ENCODE peak calls at places on chromosomes 3 and 15, in ten cellular contexts. One of them, this sample, is unnamed.

GRCh38 chr3:143595456-143596077 is 252.7 kb downstream of the SLC9A9 start:
- DNase-seq in H7: no peak
- DNase-seq in hepatic stellate cell: no peak
- DNase-seq in stimulated activated CD4-positive, alpha-beta T cell treated with anti-CD3 and anti-CD28 coated beads, Interleukin-12 subunit alpha, Interleukin-12 subunit beta, amount 100 ng/mL, for 24 hours: no peak
- DNase-seq in T-helper 2 cell: no peak
- DNase-seq in GM20000: peak
- DNase-seq in CD8-positive, alpha-beta memory T cell: no peak
- DNase-seq in NCI-H748 treated with DMSO at 0.1 percent for 48 hours: no peak
- DNase-seq in cardiac fibroblast: no peak
- DNase-seq in OCI-M1: peak
- DNase-seq in this sample: no peak

GRCh38 chr3:17585561-17586325 is 156.7 kb downstream of the TBC1D5 start:
- DNase-seq in NCI-H748 treated with DMSO at 0.1 percent for 48 hours: no peak
- DNase-seq in CD8-positive, alpha-beta memory T cell: no peak
- DNase-seq in hepatic stellate cell: no peak
- DNase-seq in stimulated activated CD4-positive, alpha-beta T cell treated with anti-CD3 and anti-CD28 coated beads, Interleukin-12 subunit alpha, Interleukin-12 subunit beta, amount 100 ng/mL, for 24 hours: no peak
- DNase-seq in H7: no peak
- DNase-seq in cardiac fibroblast: peak
- DNase-seq in T-helper 2 cell: no peak
- DNase-seq in OCI-M1: peak
- DNase-seq in GM20000: no peak
- DNase-seq in this sample: no peak

GRCh38 chr15:42996871-42997270 is 76.3 kb upstream of the TTBK2 start:
- DNase-seq in GM20000: no peak
- DNase-seq in cardiac fibroblast: no peak
- DNase-seq in CD8-positive, alpha-beta memory T cell: no peak
- DNase-seq in hepatic stellate cell: no peak
- DNase-seq in H7: peak
- DNase-seq in stimulated activated CD4-positive, alpha-beta T cell treated with anti-CD3 and anti-CD28 coated beads, Interleukin-12 subunit alpha, Interleukin-12 subunit beta, amount 100 ng/mL, for 24 hours: no peak
- DNase-seq in T-helper 2 cell: no peak
- DNase-seq in NCI-H748 treated with DMSO at 0.1 percent for 48 hours: no peak
- DNase-seq in OCI-M1: no peak
- DNase-seq in this sample: no peak

GRCh38 chr3:15872807-15873206 is 75.0 kb upstream of the ANKRD28 start:
- DNase-seq in H7: no peak
- DNase-seq in stimulated activated CD4-positive, alpha-beta T cell treated with anti-CD3 and anti-CD28 coated beads, Interleukin-12 subunit alpha, Interleukin-12 subunit beta, amount 100 ng/mL, for 24 hours: no peak
- DNase-seq in CD8-positive, alpha-beta memory T cell: no peak
- DNase-seq in OCI-M1: no peak
- DNase-seq in hepatic stellate cell: no peak
- DNase-seq in cardiac fibroblast: no peak
- DNase-seq in T-helper 2 cell: no peak
- DNase-seq in NCI-H748 treated with DMSO at 0.1 percent for 48 hours: no peak
- DNase-seq in GM20000: no peak
- DNase-seq in this sample: no peak

GRCh38 chr3:71576966-71577459 is 6.5 kb downstream of the FOXP1 start:
- DNase-seq in cardiac fibroblast: no peak
- DNase-seq in CD8-positive, alpha-beta memory T cell: no peak
- DNase-seq in OCI-M1: peak
- DNase-seq in hepatic stellate cell: no peak
- DNase-seq in H7: no peak
- DNase-seq in stimulated activated CD4-positive, alpha-beta T cell treated with anti-CD3 and anti-CD28 coated beads, Interleukin-12 subunit alpha, Interleukin-12 subunit beta, amount 100 ng/mL, for 24 hours: no peak
- DNase-seq in NCI-H748 treated with DMSO at 0.1 percent for 48 hours: no peak
- DNase-seq in T-helper 2 cell: no peak
- DNase-seq in GM20000: no peak
- DNase-seq in this sample: no peak

GRCh38 chr3:49093853-49094767 is at the start of gene QRICH1:
- DNase-seq in stimulated activated CD4-positive, alpha-beta T cell treated with anti-CD3 and anti-CD28 coated beads, Interleukin-12 subunit alpha, Interleukin-12 subunit beta, amount 100 ng/mL, for 24 hours: peak
- DNase-seq in NCI-H748 treated with DMSO at 0.1 percent for 48 hours: peak
- DNase-seq in OCI-M1: peak
- DNase-seq in H7: peak
- DNase-seq in T-helper 2 cell: peak
- DNase-seq in GM20000: peak
- DNase-seq in CD8-positive, alpha-beta memory T cell: peak
- DNase-seq in cardiac fibroblast: peak
- DNase-seq in hepatic stellate cell: peak
- DNase-seq in this sample: peak

GRCh38 chr3:9397911-9398714 is 698 bp downstream of the SETD5 start:
- DNase-seq in stimulated activated CD4-positive, alpha-beta T cell treated with anti-CD3 and anti-CD28 coated beads, Interleukin-12 subunit alpha, Interleukin-12 subunit beta, amount 100 ng/mL, for 24 hours: peak
- DNase-seq in hepatic stellate cell: no peak
- DNase-seq in NCI-H748 treated with DMSO at 0.1 percent for 48 hours: no peak
- DNase-seq in H7: peak
- DNase-seq in OCI-M1: peak
- DNase-seq in GM20000: peak
- DNase-seq in cardiac fibroblast: peak
- DNase-seq in CD8-positive, alpha-beta memory T cell: peak
- DNase-seq in T-helper 2 cell: no peak
- DNase-seq in this sample: no peak

GRCh38 chr3:79564192-79564591 is 203.6 kb downstream of the ROBO1 start:
- DNase-seq in cardiac fibroblast: no peak
- DNase-seq in H7: no peak
- DNase-seq in OCI-M1: no peak
- DNase-seq in stimulated activated CD4-positive, alpha-beta T cell treated with anti-CD3 and anti-CD28 coated beads, Interleukin-12 subunit alpha, Interleukin-12 subunit beta, amount 100 ng/mL, for 24 hours: no peak
- DNase-seq in hepatic stellate cell: no peak
- DNase-seq in NCI-H748 treated with DMSO at 0.1 percent for 48 hours: no peak
- DNase-seq in T-helper 2 cell: no peak
- DNase-seq in GM20000: no peak
- DNase-seq in CD8-positive, alpha-beta memory T cell: no peak
- DNase-seq in this sample: no peak

GRCh38 chr3:184895350-184895749 is 83.4 kb downstream of the VPS8 start:
- DNase-seq in NCI-H748 treated with DMSO at 0.1 percent for 48 hours: no peak
- DNase-seq in T-helper 2 cell: no peak
- DNase-seq in GM20000: no peak
- DNase-seq in OCI-M1: no peak
- DNase-seq in hepatic stellate cell: no peak
- DNase-seq in stimulated activated CD4-positive, alpha-beta T cell treated with anti-CD3 and anti-CD28 coated beads, Interleukin-12 subunit alpha, Interleukin-12 subunit beta, amount 100 ng/mL, for 24 hours: no peak
- DNase-seq in CD8-positive, alpha-beta memory T cell: no peak
- DNase-seq in cardiac fibroblast: no peak
- DNase-seq in H7: no peak
- DNase-seq in this sample: no peak

GRCh38 chr15:38520035-38520434 is 44.6 kb downstream of the RASGRP1 start:
- DNase-seq in OCI-M1: no peak
- DNase-seq in hepatic stellate cell: no peak
- DNase-seq in cardiac fibroblast: no peak
- DNase-seq in NCI-H748 treated with DMSO at 0.1 percent for 48 hours: no peak
- DNase-seq in GM20000: no peak
- DNase-seq in CD8-positive, alpha-beta memory T cell: no peak
- DNase-seq in T-helper 2 cell: no peak
- DNase-seq in H7: no peak
- DNase-seq in stimulated activated CD4-positive, alpha-beta T cell treated with anti-CD3 and anti-CD28 coated beads, Interleukin-12 subunit alpha, Interleukin-12 subunit beta, amount 100 ng/mL, for 24 hours: no peak
- DNase-seq in this sample: no peak

GRCh38 chr15:29268706-29269484 is 727 bp downstream of the NSMCE3 start:
- DNase-seq in OCI-M1: peak
- DNase-seq in NCI-H748 treated with DMSO at 0.1 percent for 48 hours: no peak
- DNase-seq in stimulated activated CD4-positive, alpha-beta T cell treated with anti-CD3 and anti-CD28 coated beads, Interleukin-12 subunit alpha, Interleukin-12 subunit beta, amount 100 ng/mL, for 24 hours: peak
- DNase-seq in CD8-positive, alpha-beta memory T cell: peak
- DNase-seq in cardiac fibroblast: peak
- DNase-seq in T-helper 2 cell: peak
- DNase-seq in hepatic stellate cell: no peak
- DNase-seq in GM20000: peak
- DNase-seq in H7: peak
- DNase-seq in this sample: no peak

GRCh38 chr3:112352720-112353119 is 19.8 kb downstream of the CD200 start:
- DNase-seq in OCI-M1: no peak
- DNase-seq in hepatic stellate cell: no peak
- DNase-seq in cardiac fibroblast: no peak
- DNase-seq in NCI-H748 treated with DMSO at 0.1 percent for 48 hours: no peak
- DNase-seq in stimulated activated CD4-positive, alpha-beta T cell treated with anti-CD3 and anti-CD28 coated beads, Interleukin-12 subunit alpha, Interleukin-12 subunit beta, amount 100 ng/mL, for 24 hours: no peak
- DNase-seq in H7: no peak
- DNase-seq in CD8-positive, alpha-beta memory T cell: no peak
- DNase-seq in GM20000: no peak
- DNase-seq in T-helper 2 cell: no peak
- DNase-seq in this sample: no peak

GRCh38 chr15:68149059-68149458 is 56.1 kb downstream of the CALML4 start:
- DNase-seq in NCI-H748 treated with DMSO at 0.1 percent for 48 hours: no peak
- DNase-seq in cardiac fibroblast: peak
- DNase-seq in stimulated activated CD4-positive, alpha-beta T cell treated with anti-CD3 and anti-CD28 coated beads, Interleukin-12 subunit alpha, Interleukin-12 subunit beta, amount 100 ng/mL, for 24 hours: no peak
- DNase-seq in CD8-positive, alpha-beta memory T cell: no peak
- DNase-seq in OCI-M1: no peak
- DNase-seq in hepatic stellate cell: no peak
- DNase-seq in GM20000: no peak
- DNase-seq in T-helper 2 cell: no peak
- DNase-seq in H7: no peak
- DNase-seq in this sample: no peak

GRCh38 chr3:196055683-196056270 is 26.1 kb downstream of the TFRC start:
- DNase-seq in GM20000: no peak
- DNase-seq in H7: no peak
- DNase-seq in T-helper 2 cell: no peak
- DNase-seq in stimulated activated CD4-positive, alpha-beta T cell treated with anti-CD3 and anti-CD28 coated beads, Interleukin-12 subunit alpha, Interleukin-12 subunit beta, amount 100 ng/mL, for 24 hours: no peak
- DNase-seq in OCI-M1: peak
- DNase-seq in NCI-H748 treated with DMSO at 0.1 percent for 48 hours: no peak
- DNase-seq in CD8-positive, alpha-beta memory T cell: no peak
- DNase-seq in cardiac fibroblast: peak
- DNase-seq in hepatic stellate cell: no peak
- DNase-seq in this sample: no peak

GRCh38 chr15:65666257-65666656 is 44.5 kb downstream of the SLC24A1 start:
- DNase-seq in OCI-M1: no peak
- DNase-seq in GM20000: no peak
- DNase-seq in hepatic stellate cell: no peak
- DNase-seq in T-helper 2 cell: no peak
- DNase-seq in stimulated activated CD4-positive, alpha-beta T cell treated with anti-CD3 and anti-CD28 coated beads, Interleukin-12 subunit alpha, Interleukin-12 subunit beta, amount 100 ng/mL, for 24 hours: no peak
- DNase-seq in CD8-positive, alpha-beta memory T cell: no peak
- DNase-seq in NCI-H748 treated with DMSO at 0.1 percent for 48 hours: no peak
- DNase-seq in cardiac fibroblast: peak
- DNase-seq in H7: no peak
- DNase-seq in this sample: no peak

GRCh38 chr3:82814660-82815059 is 1053.2 kb upstream of the GBE1 start:
- DNase-seq in H7: no peak
- DNase-seq in OCI-M1: no peak
- DNase-seq in GM20000: no peak
- DNase-seq in hepatic stellate cell: no peak
- DNase-seq in cardiac fibroblast: no peak
- DNase-seq in NCI-H748 treated with DMSO at 0.1 percent for 48 hours: no peak
- DNase-seq in T-helper 2 cell: no peak
- DNase-seq in stimulated activated CD4-positive, alpha-beta T cell treated with anti-CD3 and anti-CD28 coated beads, Interleukin-12 subunit alpha, Interleukin-12 subunit beta, amount 100 ng/mL, for 24 hours: no peak
- DNase-seq in CD8-positive, alpha-beta memory T cell: no peak
- DNase-seq in this sample: no peak

GRCh38 chr3:25035511-25035910 is 392.6 kb upstream of the RARB start:
- DNase-seq in GM20000: no peak
- DNase-seq in cardiac fibroblast: peak
- DNase-seq in H7: no peak
- DNase-seq in stimulated activated CD4-positive, alpha-beta T cell treated with anti-CD3 and anti-CD28 coated beads, Interleukin-12 subunit alpha, Interleukin-12 subunit beta, amount 100 ng/mL, for 24 hours: no peak
- DNase-seq in hepatic stellate cell: no peak
- DNase-seq in CD8-positive, alpha-beta memory T cell: no peak
- DNase-seq in OCI-M1: no peak
- DNase-seq in NCI-H748 treated with DMSO at 0.1 percent for 48 hours: no peak
- DNase-seq in T-helper 2 cell: no peak
- DNase-seq in this sample: no peak

GRCh38 chr3:143330316-143330868 is 210.8 kb downstream of the CHST2 start:
- DNase-seq in CD8-positive, alpha-beta memory T cell: no peak
- DNase-seq in stimulated activated CD4-positive, alpha-beta T cell treated with anti-CD3 and anti-CD28 coated beads, Interleukin-12 subunit alpha, Interleukin-12 subunit beta, amount 100 ng/mL, for 24 hours: no peak
- DNase-seq in hepatic stellate cell: no peak
- DNase-seq in NCI-H748 treated with DMSO at 0.1 percent for 48 hours: no peak
- DNase-seq in OCI-M1: no peak
- DNase-seq in H7: no peak
- DNase-seq in GM20000: no peak
- DNase-seq in cardiac fibroblast: no peak
- DNase-seq in T-helper 2 cell: no peak
- DNase-seq in this sample: no peak

GRCh38 chr3:190519886-190520285 is 6.0 kb downstream of the IL1RAP start:
- DNase-seq in T-helper 2 cell: no peak
- DNase-seq in H7: no peak
- DNase-seq in CD8-positive, alpha-beta memory T cell: no peak
- DNase-seq in stimulated activated CD4-positive, alpha-beta T cell treated with anti-CD3 and anti-CD28 coated beads, Interleukin-12 subunit alpha, Interleukin-12 subunit beta, amount 100 ng/mL, for 24 hours: no peak
- DNase-seq in GM20000: no peak
- DNase-seq in NCI-H748 treated with DMSO at 0.1 percent for 48 hours: no peak
- DNase-seq in OCI-M1: no peak
- DNase-seq in hepatic stellate cell: no peak
- DNase-seq in cardiac fibroblast: no peak
- DNase-seq in this sample: no peak

GRCh38 chr3:188229177-188229576 is 75.2 kb downstream of the LPP start:
- DNase-seq in stimulated activated CD4-positive, alpha-beta T cell treated with anti-CD3 and anti-CD28 coated beads, Interleukin-12 subunit alpha, Interleukin-12 subunit beta, amount 100 ng/mL, for 24 hours: no peak
- DNase-seq in CD8-positive, alpha-beta memory T cell: no peak
- DNase-seq in OCI-M1: no peak
- DNase-seq in GM20000: no peak
- DNase-seq in cardiac fibroblast: no peak
- DNase-seq in T-helper 2 cell: no peak
- DNase-seq in NCI-H748 treated with DMSO at 0.1 percent for 48 hours: no peak
- DNase-seq in H7: no peak
- DNase-seq in hepatic stellate cell: no peak
- DNase-seq in this sample: no peak

GRCh38 chr15:92832992-92833438 is 67.1 kb upstream of the CHD2 start:
- DNase-seq in cardiac fibroblast: no peak
- DNase-seq in GM20000: no peak
- DNase-seq in H7: no peak
- DNase-seq in NCI-H748 treated with DMSO at 0.1 percent for 48 hours: no peak
- DNase-seq in CD8-positive, alpha-beta memory T cell: no peak
- DNase-seq in T-helper 2 cell: no peak
- DNase-seq in hepatic stellate cell: no peak
- DNase-seq in OCI-M1: no peak
- DNase-seq in stimulated activated CD4-positive, alpha-beta T cell treated with anti-CD3 and anti-CD28 coated beads, Interleukin-12 subunit alpha, Interleukin-12 subunit beta, amount 100 ng/mL, for 24 hours: no peak
- DNase-seq in this sample: no peak

GRCh38 chr3:39434574-39434973 is 28.1 kb downstream of the RPSA start:
- DNase-seq in H7: no peak
- DNase-seq in cardiac fibroblast: peak
- DNase-seq in stimulated activated CD4-positive, alpha-beta T cell treated with anti-CD3 and anti-CD28 coated beads, Interleukin-12 subunit alpha, Interleukin-12 subunit beta, amount 100 ng/mL, for 24 hours: no peak
- DNase-seq in NCI-H748 treated with DMSO at 0.1 percent for 48 hours: no peak
- DNase-seq in T-helper 2 cell: no peak
- DNase-seq in GM20000: no peak
- DNase-seq in OCI-M1: no peak
- DNase-seq in hepatic stellate cell: no peak
- DNase-seq in CD8-positive, alpha-beta memory T cell: no peak
- DNase-seq in this sample: no peak

GRCh38 chr3:66452247-66453040 is 48.4 kb downstream of the LRIG1 start:
- DNase-seq in NCI-H748 treated with DMSO at 0.1 percent for 48 hours: no peak
- DNase-seq in stimulated activated CD4-positive, alpha-beta T cell treated with anti-CD3 and anti-CD28 coated beads, Interleukin-12 subunit alpha, Interleukin-12 subunit beta, amount 100 ng/mL, for 24 hours: no peak
- DNase-seq in hepatic stellate cell: no peak
- DNase-seq in OCI-M1: no peak
- DNase-seq in GM20000: no peak
- DNase-seq in H7: no peak
- DNase-seq in cardiac fibroblast: no peak
- DNase-seq in T-helper 2 cell: no peak
- DNase-seq in CD8-positive, alpha-beta memory T cell: no peak
- DNase-seq in this sample: no peak

GRCh38 chr15:75725021-75725718 is 12.5 kb upstream of the CSPG4 start:
- DNase-seq in cardiac fibroblast: no peak
- DNase-seq in H7: peak
- DNase-seq in stimulated activated CD4-positive, alpha-beta T cell treated with anti-CD3 and anti-CD28 coated beads, Interleukin-12 subunit alpha, Interleukin-12 subunit beta, amount 100 ng/mL, for 24 hours: no peak
- DNase-seq in T-helper 2 cell: no peak
- DNase-seq in GM20000: no peak
- DNase-seq in CD8-positive, alpha-beta memory T cell: peak
- DNase-seq in NCI-H748 treated with DMSO at 0.1 percent for 48 hours: no peak
- DNase-seq in OCI-M1: no peak
- DNase-seq in hepatic stellate cell: no peak
- DNase-seq in this sample: no peak